ENCODE peak calls at places on chromosome 6, in six cellular contexts. Z is stimulated activated naive CD8-positive, alpha-beta T cell treated with anti-CD3 and anti-CD28 coated beads, Interleukin-15, Interleukin-2, amounts not matched to agents 100 U/mL and 50 U/mL, for 24 hours; K is upper lobe of right lung; O is PC-3; I is Right ventricle myocardium inferior; G is IMR-90. B is an unnamed sample.

GRCh38 chr6:89689732-89690131 is 51.2 kb upstream of the LYRM2 start:
- ATAC-seq in G (no peak), I (peak; percentile 69), K (peak; percentile 54), O (no peak), Z (no peak), B (no peak)

GRCh38 chr6:139927742-139928305 is 553.4 kb upstream of the CITED2 start:
- ATAC-seq in O (no peak), Z (no peak), K (no peak), I (peak; percentile 56), G (no peak), B (no peak)

GRCh38 chr6:53029262-53029661 is 34.2 kb upstream of the GSTA4 start:
- ATAC-seq in K (no peak), Z (peak; percentile 47), O (no peak), I (no peak), G (no peak), B (no peak)

GRCh38 chr6:159013229-159013628 is 13.2 kb upstream of the RSPH3 start:
- ATAC-seq in G (no peak), O (no peak), K (peak; percentile 52), Z (no peak), I (no peak), B (no peak)

GRCh38 chr6:42729731-42730130 is 7.3 kb upstream of the PRPH2 start:
- ATAC-seq in G (peak; percentile 19), O (peak; percentile 57), Z (no peak), K (no peak), I (no peak), B (no peak)

GRCh38 chr6:44892579-44892978 is 435.6 kb upstream of the RUNX2 start:
- ATAC-seq in I (no peak), G (no peak), Z (no peak), K (no peak), O (no peak), B (no peak)

GRCh38 chr6:168208854-168209253 is 110.7 kb downstream of the DACT2 start:
- ATAC-seq in O (no peak), K (no peak), I (no peak), G (no peak), Z (no peak), B (no peak)

GRCh38 chr6:117448732-117449131 is 23.0 kb upstream of the ROS1 start:
- ATAC-seq in I (no peak), Z (no peak), K (peak; percentile 43), G (peak; percentile 69), O (peak; percentile 93), B (no peak)

GRCh38 chr6:131819507-131820228 is 11.8 kb downstream of the ENPP1 start:
- ATAC-seq in O (no peak), Z (no peak), K (no peak), G (peak; percentile 67), I (peak; percentile 59), B (no peak)

GRCh38 chr6:112116215-112116614 is 28.8 kb downstream of the FAM229B start:
- ATAC-seq in O (no peak), K (peak; percentile 33), G (no peak), I (no peak), Z (no peak), B (no peak)

GRCh38 chr6:38588631-38589366 is 50.9 kb downstream of the BTBD9 start:
- ATAC-seq in Z (peak; percentile 49), O (peak; percentile 59), G (peak; percentile 78), I (no peak), K (no peak), B (no peak)